ENCODE peak calls at places on chromosomes 3 and 15, in five cellular contexts. B is IMR-90, O is A549, H is lower leg skin, F is gastrocnemius medialis. Z is an unnamed sample.

GRCh38 chr15:69224383-69224782 is 63.9 kb downstream of the GLCE start:
- DNase-seq in F (no peak), B (no peak), H (no peak), O (no peak), Z (no peak)

GRCh38 chr15:62775932-62776331 is 266.6 kb upstream of the TPM1 start:
- DNase-seq in H (no peak), F (no peak), O (no peak), B (no peak), Z (no peak)

GRCh38 chr15:68402432-68403160 is 29.4 kb downstream of the ITGA11 start:
- DNase-seq in H (no peak), O (no peak), F (no peak), B (no peak), Z (peak)

GRCh38 chr3:12922881-12923431 is 81.6 kb upstream of the RPL32 start:
- DNase-seq in F (no peak), H (no peak), B (no peak), O (no peak), Z (no peak)

GRCh38 chr15:69474291-69474690 is 21.7 kb downstream of the RPLP1 start:
- DNase-seq in O (no peak), H (no peak), F (no peak), B (peak), Z (no peak)

GRCh38 chr3:147030274-147030673 is 376.1 kb downstream of the ZIC4 start:
- DNase-seq in O (no peak), F (no peak), H (no peak), B (no peak), Z (no peak)

GRCh38 chr3:88732211-88732610 is 375.2 kb upstream of the EPHA3 start:
- DNase-seq in O (no peak), F (no peak), H (no peak), B (no peak), Z (no peak)

GRCh38 chr15:70526221-70526973 is 237.0 kb downstream of the UACA start:
- DNase-seq in F (no peak), B (peak), O (peak), H (peak), Z (peak)

GRCh38 chr3:30401971-30402370 is 204.4 kb upstream of the TGFBR2 start:
- DNase-seq in O (no peak), F (peak), B (peak), H (peak), Z (no peak)

GRCh38 chr3:158101330-158102218 is 4.6 kb downstream of the SHOX2 start:
- DNase-seq in O (no peak), F (no peak), B (no peak), H (no peak), Z (no peak)

GRCh38 chr15:101029971-101030661 is 111.0 kb downstream of the LRRK1 start:
- DNase-seq in O (no peak), F (no peak), B (no peak), H (no peak), Z (no peak)

GRCh38 chr3:130758624-130759023 is 12.0 kb upstream of the PIK3R4 start:
- DNase-seq in H (no peak), B (no peak), O (no peak), F (no peak), Z (no peak)

GRCh38 chr3:61444794-61445193 is 116.6 kb upstream of the PTPRG start:
- DNase-seq in B (no peak), F (no peak), H (no peak), O (no peak), Z (no peak)

GRCh38 chr3:119184808-119185690 is 11.7 kb downstream of the UPK1B start:
- DNase-seq in O (peak), F (no peak), H (no peak), B (peak), Z (no peak)

GRCh38 chr15:61122624-61123375 is 106.3 kb downstream of the RORA start:
- DNase-seq in B (no peak), O (no peak), H (no peak), F (no peak), Z (no peak)

GRCh38 chr15:56927816-56928215 is 9.4 kb downstream of the TCF12 start:
- DNase-seq in H (no peak), B (no peak), O (no peak), F (no peak), Z (no peak)

GRCh38 chr3:190709351-190709773 is 153.1 kb downstream of the GMNC start:
- DNase-seq in B (no peak), O (no peak), H (no peak), F (no peak), Z (no peak)

GRCh38 chr15:31235298-31236183 is 91.1 kb upstream of the KLF13 start:
- DNase-seq in O (peak), F (no peak), B (no peak), H (no peak), Z (no peak)

GRCh38 chr15:66078929-66079275 is 174.6 kb downstream of the MEGF11 start:
- DNase-seq in B (no peak), H (no peak), O (no peak), F (no peak), Z (no peak)

DNA sequence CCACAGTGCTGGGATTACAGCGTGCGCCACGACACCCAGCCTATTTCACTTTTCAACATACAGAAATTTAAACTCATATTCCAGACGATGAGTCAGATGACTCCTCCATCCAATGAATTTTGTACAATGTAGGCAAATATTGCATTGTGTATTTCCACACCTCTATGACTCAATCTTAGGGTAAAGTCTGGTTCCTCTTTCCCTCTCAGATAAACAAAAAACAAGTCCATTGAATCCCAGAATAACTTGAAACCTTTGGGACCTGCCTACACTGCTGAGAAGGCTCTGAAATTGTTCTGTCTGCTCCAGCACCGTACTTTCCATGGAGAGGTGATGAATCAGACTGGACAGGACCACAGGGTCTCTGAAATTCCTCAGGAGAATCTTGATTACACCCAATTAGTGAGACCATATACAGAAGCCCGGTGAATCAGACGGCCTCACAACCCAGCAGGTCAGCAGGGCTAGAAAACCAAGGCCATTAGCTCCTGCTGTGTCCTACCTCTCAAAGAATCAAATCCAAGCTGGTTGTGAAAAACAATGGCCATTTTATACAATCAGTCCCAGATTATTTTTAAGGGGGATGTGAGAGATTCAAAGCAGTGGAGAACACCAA is 112.6 kb downstream of the ERC2 start:
- DNase-seq in B (no peak), F (no peak), O (peak), H (no peak), Z (no peak)
- TF ChIP-seq POLR2A in B (no peak), F (no peak), O (no peak), H (no peak), Z (no peak)

GRCh38 chr3:138834359-138835176 is at the start of gene PIK3CB:
- DNase-seq in B (peak), H (peak), F (peak), O (peak), Z (peak)
- TF ChIP-seq POLR2A in B (peak), H (no peak), F (peak), O (peak), Z (no peak)

DNA sequence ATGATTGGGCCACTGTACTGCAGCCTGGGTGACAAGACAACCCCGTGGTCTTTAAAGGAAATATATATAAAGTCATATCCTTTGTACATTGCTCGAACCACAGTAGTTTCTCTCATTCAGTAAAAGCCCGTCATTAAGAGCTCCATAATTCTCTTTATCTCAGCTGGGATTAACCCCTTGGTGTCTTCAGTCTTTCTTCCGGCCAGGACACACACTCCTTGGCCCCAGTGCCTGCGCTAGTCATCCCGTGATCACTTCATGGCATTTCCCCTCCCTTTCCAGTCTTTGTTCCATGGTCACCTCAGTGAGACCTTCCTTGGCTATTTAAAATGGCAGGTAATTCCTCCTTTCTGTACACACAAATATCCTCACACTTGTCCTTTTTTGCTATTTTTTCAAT is 3.3 kb downstream of the RPL35A start:
- DNase-seq in B (no peak), H (no peak), O (no peak), F (no peak), Z (no peak)
- TF ChIP-seq POLR2A in B (no peak), H (no peak), O (no peak), F (no peak), Z (no peak)

GRCh38 chr3:41158947-41159346 is 40.4 kb upstream of the CTNNB1 start:
- DNase-seq in F (no peak), B (no peak), H (no peak), O (no peak), Z (no peak)
- TF ChIP-seq POLR2A in F (no peak), B (no peak), H (no peak), O (no peak), Z (no peak)

DNA sequence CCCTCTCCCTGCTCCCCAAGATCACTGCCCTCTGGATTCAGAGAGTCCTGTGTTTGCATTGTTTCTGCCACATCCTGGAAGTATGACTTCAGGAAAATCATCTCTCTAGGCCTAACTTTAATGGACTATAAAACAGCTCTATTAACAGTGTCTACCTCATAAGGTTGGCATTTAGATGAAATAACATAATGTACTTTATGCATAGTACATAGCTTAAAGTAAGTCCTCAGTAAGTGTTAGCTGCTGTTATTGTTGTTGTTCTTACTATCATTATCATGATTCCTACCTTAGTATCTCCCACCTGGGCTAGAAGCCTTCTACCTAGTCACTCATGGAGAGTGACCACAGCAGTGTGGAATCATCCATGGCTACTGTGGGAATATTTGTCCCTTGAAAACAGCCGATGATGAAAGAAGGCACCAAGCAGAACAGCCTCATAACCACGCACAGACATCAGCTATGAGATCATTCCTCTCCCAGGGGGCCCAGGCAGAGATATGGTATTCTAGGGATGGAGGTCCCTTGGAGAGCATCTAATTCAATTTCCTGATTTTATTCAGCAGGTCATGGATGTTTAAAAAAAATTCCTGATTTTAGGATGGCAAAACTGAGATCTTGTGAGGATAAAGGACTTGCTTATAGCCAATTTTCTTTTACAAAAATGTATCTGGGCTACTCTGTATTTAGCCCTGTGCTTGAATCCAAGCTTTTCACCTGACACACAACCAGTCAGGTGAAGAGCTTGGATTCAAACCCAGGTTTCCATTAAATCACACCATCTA is 1.9 kb downstream of the FSD2 start:
- DNase-seq in B (peak), F (no peak), H (no peak), O (no peak), Z (no peak)
- TF ChIP-seq POLR2A in B (no peak), F (peak), H (no peak), O (no peak), Z (no peak)